ENCODE peak calls at places on chromosomes 2 and 18, in seven cellular contexts. Y is transverse colon, P is SK-N-SH, K is upper lobe of left lung, E is stomach, W is HepG2, G is A549. A is an unnamed sample.

GRCh38 chr2:12090590-12090989 is 344.2 kb downstream of the LPIN1 start:
- DNase-seq in Y (no peak), P (no peak), G (no peak), W (no peak), E (no peak), K (no peak), A (no peak)

GRCh38 chr2:62304429-62305417 is 108.8 kb downstream of the B3GNT2 start:
- DNase-seq in P (peak), Y (peak), G (no peak), W (peak), K (no peak), E (peak), A (no peak)

GRCh38 chr18:52136532-52136931 is 203.5 kb upstream of the DCC start:
- DNase-seq in P (no peak), G (no peak), E (no peak), Y (no peak), W (no peak), K (no peak), A (no peak)

GRCh38 chr2:25651066-25651465 is 22.3 kb downstream of the DTNB start:
- DNase-seq in P (no peak), K (no peak), E (no peak), Y (no peak), W (no peak), G (no peak), A (no peak)

GRCh38 chr2:120735750-120736170 is at the start of gene GLI2:
- DNase-seq in W (peak), G (peak), P (peak), K (peak), E (peak), Y (peak), A (peak)

GRCh38 chr2:42141687-42142475 is 27.3 kb upstream of the EML4 start:
- DNase-seq in K (no peak), W (peak), P (peak), Y (peak), E (peak), G (peak), A (peak)

GRCh38 chr2:127525692-127526141 is 572 bp downstream of the IWS1 start:
- DNase-seq in W (peak), P (peak), E (no peak), G (peak), K (no peak), Y (no peak), A (no peak)

GRCh38 chr2:100615471-100615870 is 52.7 kb downstream of the PDCL3 start:
- DNase-seq in K (no peak), W (no peak), E (no peak), Y (no peak), P (no peak), G (no peak), A (no peak)

GRCh38 chr2:98936917-98937351 is 909 bp upstream of the CRACDL start:
- DNase-seq in G (no peak), P (peak), K (peak), W (no peak), E (no peak), Y (no peak), A (no peak)

GRCh38 chr2:102950547-102950946 is 188.7 kb downstream of the TMEM182 start:
- DNase-seq in K (no peak), P (no peak), Y (no peak), G (no peak), E (no peak), W (no peak), A (no peak)

GRCh38 chr18:23998811-23999210 is 15.7 kb upstream of the TTC39C start:
- DNase-seq in K (no peak), P (no peak), E (no peak), W (peak), Y (no peak), G (no peak), A (no peak)

GRCh38 chr2:222791946-222792649 is 68.7 kb upstream of the ACSL3 start:
- DNase-seq in G (no peak), Y (peak), P (no peak), K (no peak), W (no peak), E (no peak), A (peak)

GRCh38 chr18:4858378-4859127 is 338.5 kb downstream of the AKAIN1 start:
- DNase-seq in P (no peak), Y (no peak), G (no peak), E (no peak), W (no peak), K (no peak), A (no peak)

GRCh38 chr2:85961754-85962153 is 73.0 kb upstream of the ST3GAL5 start:
- DNase-seq in K (peak), W (no peak), G (no peak), E (no peak), Y (no peak), P (no peak), A (no peak)

GRCh38 chr18:22169011-22169888 is at the start of gene GATA6:
- DNase-seq in P (peak), W (peak), K (peak), Y (peak), G (peak), E (peak), A (peak)

GRCh38 chr2:157349949-157350510 is 24.4 kb upstream of the ERMN start:
- DNase-seq in W (no peak), E (no peak), G (no peak), P (no peak), K (no peak), Y (no peak), A (no peak)

GRCh38 chr2:64402876-64403275 is 51.1 kb upstream of the LGALSL start:
- DNase-seq in K (no peak), Y (no peak), G (no peak), E (no peak), W (no peak), P (no peak), A (no peak)

GRCh38 chr2:109438773-109439191 is 175.0 kb downstream of the SEPTIN10 start:
- DNase-seq in G (no peak), K (no peak), P (peak), E (no peak), Y (no peak), W (no peak), A (peak)

GRCh38 chr2:168687314-168687713 is 115.1 kb upstream of the NOSTRIN start:
- DNase-seq in P (no peak), K (no peak), W (no peak), G (no peak), E (no peak), Y (no peak), A (no peak)

GRCh38 chr2:105447476-105447875 is 48.6 kb upstream of the FHL2 start:
- DNase-seq in K (no peak), Y (no peak), W (no peak), G (no peak), E (no peak), P (no peak), A (no peak)

GRCh38 chr2:203691149-203691548 is 15.3 kb upstream of the CD28 start:
- DNase-seq in W (peak), P (no peak), E (no peak), K (no peak), G (no peak), Y (no peak), A (no peak)

GRCh38 chr2:47653909-47654789 is 128.8 kb upstream of the MSH6 start:
- DNase-seq in K (no peak), E (no peak), Y (peak), P (peak), G (no peak), W (peak), A (no peak)

GRCh38 chr2:220948579-220948978 is 623.5 kb downstream of the EPHA4 start:
- DNase-seq in Y (no peak), W (no peak), G (no peak), E (no peak), K (no peak), P (no peak), A (no peak)

GRCh38 chr2:223026357-223027110 is 25.5 kb upstream of the KCNE4 start:
- DNase-seq in K (no peak), Y (no peak), W (no peak), G (peak), E (no peak), P (no peak), A (no peak)

GRCh38 chr2:218985325-218986091 is 524 bp upstream of the FEV start:
- DNase-seq in K (no peak), P (peak), E (no peak), W (no peak), G (no peak), Y (no peak), A (peak)

GRCh38 chr2:181304011-181304844 is 153.0 kb upstream of the ITGA4 start:
- DNase-seq in Y (no peak), E (no peak), P (no peak), K (no peak), W (no peak), G (no peak), A (no peak)
- H3K4me3 ChIP-seq in Y (no peak), E (no peak), P (no peak), K (no peak), W (no peak), G (no peak), A (no peak)

GRCh38 chr18:55501594-55502345 is 86.2 kb downstream of the TCF4 start:
- DNase-seq in W (no peak), K (no peak), E (no peak), G (no peak), Y (no peak), P (no peak), A (no peak)

GRCh38 chr18:55497825-55498403 is 90.1 kb downstream of the TCF4 start:
- DNase-seq in G (no peak), W (no peak), Y (no peak), P (no peak), K (no peak), E (no peak), A (no peak)

GRCh38 chr18:55502346-55502710 is 85.7 kb downstream of the TCF4 start:
- DNase-seq in K (no peak), W (no peak), P (no peak), G (no peak), Y (no peak), E (no peak), A (no peak)

GRCh38 chr18:55500316-55501086 is 87.5 kb downstream of the TCF4 start:
- DNase-seq in K (no peak), P (no peak), E (no peak), W (no peak), G (no peak), Y (no peak), A (no peak)

DNA sequence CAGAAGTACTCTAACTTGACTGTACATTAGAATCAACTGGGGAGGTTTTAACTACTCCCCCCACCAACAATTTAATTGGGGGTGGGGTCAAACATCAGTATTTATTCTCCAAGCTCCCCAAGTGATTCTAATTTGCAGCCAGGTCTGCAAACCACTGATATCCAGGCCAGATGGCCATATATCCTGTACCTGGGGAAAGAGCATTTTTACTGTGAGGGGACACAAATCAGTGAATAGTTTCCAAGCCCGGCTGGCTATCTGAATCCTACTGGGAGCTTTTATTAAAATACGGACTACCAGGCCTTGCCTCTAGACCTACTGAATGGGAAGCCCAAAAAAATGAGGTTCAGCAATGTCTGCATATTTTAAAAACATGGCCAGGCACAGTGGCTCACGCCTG is 88.5 kb downstream of the TCF4 start:
- DNase-seq in G (no peak), P (no peak), Y (no peak), E (no peak), W (no peak), K (no peak), A (no peak)
- H3K27ac ChIP-seq in G (no peak), P (peak), Y (peak), E (peak), W (no peak), K (peak), A (peak)

GRCh38 chr18:26279428-26279827 is 53.2 kb downstream of the TAF4B start:
- DNase-seq in E (no peak), P (no peak), K (no peak), G (no peak), Y (no peak), W (no peak), A (no peak)

GRCh38 chr18:26271917-26272549 is 45.8 kb downstream of the TAF4B start:
- DNase-seq in W (no peak), G (no peak), Y (no peak), K (peak), P (no peak), E (no peak), A (no peak)

DNA sequence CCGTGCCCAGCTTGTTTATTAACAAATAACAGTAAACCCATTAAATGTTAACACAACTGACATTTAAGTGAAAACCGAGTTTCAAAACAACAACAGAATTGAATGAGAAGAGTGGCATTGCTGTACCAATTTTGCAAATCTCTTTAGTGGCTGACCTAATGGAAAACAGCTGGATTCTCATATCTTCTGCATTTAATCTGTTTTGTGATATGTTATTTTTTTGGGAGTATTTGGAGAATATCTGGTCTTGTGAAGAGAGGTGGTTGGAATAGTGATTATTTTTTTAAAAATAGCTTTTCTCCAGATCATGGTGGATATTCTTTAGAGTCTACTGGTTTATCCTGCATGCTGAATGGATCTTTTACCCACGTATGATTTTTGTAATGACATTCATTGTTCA is 51.1 kb downstream of the TAF4B start:
- DNase-seq in E (no peak), P (no peak), W (no peak), Y (no peak), G (no peak), K (no peak), A (no peak)
- TF ChIP-seq EP300 in E (no peak), P (no peak), W (no peak), Y (no peak), G (no peak), K (no peak), A (no peak)

GRCh38 chr18:35049111-35050003 is 8.1 kb downstream of the MAPRE2 start:
- DNase-seq in Y (no peak), K (no peak), E (no peak), W (no peak), G (no peak), P (no peak), A (no peak)
- H3K4me3 ChIP-seq in Y (no peak), K (no peak), E (no peak), W (no peak), G (no peak), P (no peak), A (no peak)

GRCh38 chr2:46369783-46370182 is 72.6 kb downstream of the EPAS1 start:
- DNase-seq in W (no peak), K (no peak), Y (no peak), E (no peak), P (no peak), G (no peak), A (no peak)
- H3K27ac ChIP-seq in W (no peak), K (peak), Y (no peak), E (no peak), P (no peak), G (no peak), A (no peak)

GRCh38 chr18:46414863-46415262 is 242.2 kb downstream of the LOXHD1 start:
- DNase-seq in G (no peak), W (no peak), E (no peak), Y (no peak), K (no peak), P (peak), A (no peak)
- TF ChIP-seq EP300 in G (no peak), W (no peak), E (no peak), Y (no peak), K (no peak), P (peak), A (no peak)

GRCh38 chr18:26549103-26549485 is 741 bp upstream of the KCTD1 start:
- DNase-seq in P (peak), E (peak), K (peak), G (no peak), Y (peak), W (no peak), A (peak)

GRCh38 chr18:26549486-26550435 is 1.4 kb upstream of the KCTD1 start:
- DNase-seq in Y (peak), K (peak), W (peak), E (peak), G (peak), P (peak), A (peak)

GRCh38 chr18:26553943-26554342 is 5.6 kb upstream of the KCTD1 start:
- DNase-seq in E (no peak), G (no peak), K (no peak), P (no peak), Y (no peak), W (no peak), A (no peak)

GRCh38 chr18:26548144-26549102 is at the start of gene KCTD1:
- DNase-seq in P (peak), E (peak), Y (peak), W (peak), K (peak), G (peak), A (peak)

DNA sequence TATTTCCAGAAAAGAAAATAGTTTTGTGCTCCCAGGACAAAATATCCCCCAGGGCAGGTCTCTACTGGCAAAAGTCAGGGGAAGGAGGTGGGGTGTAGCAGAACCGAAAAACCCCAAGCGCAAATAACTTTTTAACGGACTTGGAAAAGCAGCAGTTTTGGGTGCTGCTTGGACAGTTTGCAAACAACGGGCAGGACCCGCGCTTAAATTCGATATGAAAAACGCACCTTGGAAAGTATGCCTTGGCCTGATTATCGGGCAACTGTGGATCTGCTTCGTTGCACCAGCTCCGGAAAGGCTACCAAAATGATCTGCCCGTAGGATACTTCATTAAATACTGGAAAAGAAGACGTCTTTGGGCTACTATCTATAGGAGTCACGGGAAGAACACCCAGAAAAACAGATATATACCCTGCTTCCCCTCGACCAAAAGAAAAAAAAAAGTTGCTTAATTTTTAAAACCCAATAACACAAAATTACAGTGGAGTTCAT is 2.9 kb upstream of the KCTD1 start:
- DNase-seq in G (no peak), K (no peak), W (no peak), P (no peak), Y (no peak), E (no peak), A (no peak)
- H3K4me3 ChIP-seq in G (no peak), K (no peak), W (no peak), P (no peak), Y (no peak), E (peak), A (peak)

DNA sequence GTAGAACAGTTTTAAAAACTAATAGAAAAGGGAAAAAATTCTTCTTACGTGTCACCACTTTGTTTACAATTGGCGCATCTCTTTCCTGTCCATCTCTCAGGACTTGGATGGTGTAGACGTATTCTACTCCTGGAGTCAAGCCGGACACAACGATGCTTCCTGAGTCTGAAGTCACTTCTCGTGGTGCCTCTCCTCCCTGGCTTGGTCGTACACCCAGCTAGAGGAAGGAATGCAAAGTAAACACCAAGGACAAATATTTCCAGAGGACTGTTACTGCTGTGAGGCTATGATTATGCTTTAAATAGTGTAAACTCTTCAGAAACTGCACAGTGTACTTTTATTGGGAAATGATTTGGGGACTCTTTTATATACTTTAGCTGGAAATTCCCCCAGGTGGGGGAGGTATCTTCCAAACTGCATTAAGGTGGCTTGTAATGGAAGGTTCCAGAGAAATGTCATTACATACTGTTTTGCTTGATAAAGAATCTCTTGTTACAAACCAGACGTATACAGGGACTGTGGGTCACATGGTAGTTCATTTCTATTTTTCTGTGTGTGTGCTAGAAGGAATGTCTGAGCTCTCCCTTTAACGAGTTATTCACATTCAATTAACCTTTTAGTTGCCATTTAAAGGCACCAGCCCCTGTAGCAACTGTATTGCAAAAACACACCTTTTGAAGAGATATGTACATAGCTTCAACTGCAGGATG is 38.1 kb downstream of the FN1 start:
- DNase-seq in E (no peak), W (peak), K (no peak), G (no peak), P (no peak), Y (no peak), A (no peak)
- H3K27ac ChIP-seq in E (no peak), W (peak), K (peak), G (peak), P (peak), Y (peak), A (peak)

DNA sequence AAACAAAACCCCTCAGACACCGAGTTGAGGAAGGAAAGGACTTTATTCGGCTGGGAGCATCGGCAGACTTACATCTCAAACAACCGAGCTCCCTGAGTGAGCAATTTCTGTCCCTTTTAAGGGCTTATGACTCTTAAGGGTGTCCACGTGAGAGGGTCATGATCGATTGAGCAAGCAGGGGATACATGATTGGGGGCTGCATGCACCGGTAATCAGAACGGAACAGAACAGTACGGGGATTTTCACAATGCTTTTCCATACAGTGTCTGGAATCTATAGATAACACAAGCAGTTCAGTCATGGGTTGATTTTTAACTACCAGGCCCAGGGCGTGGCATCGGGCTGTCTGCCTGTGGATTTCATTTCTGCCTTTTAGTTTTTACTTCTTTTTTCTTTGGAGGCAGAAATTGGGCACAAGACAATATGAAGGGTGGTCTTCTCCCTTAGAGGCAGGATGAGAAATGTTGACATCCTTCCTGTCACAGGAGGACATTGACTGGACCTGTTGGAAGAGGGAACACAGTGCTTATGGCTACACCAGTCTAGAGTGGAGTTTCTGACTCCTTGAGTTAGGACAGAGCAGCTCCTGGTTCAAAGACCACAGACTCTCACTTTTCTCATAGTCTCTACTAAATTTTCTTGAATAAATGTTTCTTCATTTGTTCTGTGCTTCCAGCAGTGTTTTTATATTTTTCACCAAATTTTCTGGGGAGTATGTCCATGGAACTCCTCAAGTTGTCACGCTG is 35.8 kb downstream of the SPOPL start:
- DNase-seq in W (no peak), P (no peak), K (no peak), Y (peak), G (no peak), E (no peak), A (no peak)
- TF ChIP-seq EP300 in W (no peak), P (no peak), K (no peak), Y (no peak), G (no peak), E (no peak), A (no peak)